ENCODE peak calls at places on chromosomes 13 and 19, in five cellular contexts. A is fibroblast of lung, J is hepatocyte, N is H9, G is IMR-90. R is an unnamed sample.

GRCh38 chr19:52527954-52528326 is 472 bp downstream of the ZNF808 start:
- DNase-seq in N (peak; percentile 36), G (no peak), A (peak; percentile 2), J (peak; percentile 40), R (no peak)

GRCh38 chr19:43928820-43929219 is 6.3 kb downstream of the ZNF45 start:
- DNase-seq in A (no peak), J (no peak), G (no peak), N (no peak), R (no peak)

GRCh38 chr13:113975416-113975815 is 1.5 kb upstream of the C13orf46 start:
- DNase-seq in A (no peak), N (no peak), G (no peak), J (no peak), R (no peak)

GRCh38 chr13:94710081-94710809 is 2.1 kb downstream of the SOX21 start:
- DNase-seq in N (peak; percentile 34), A (no peak), J (no peak), G (no peak), R (no peak)

GRCh38 chr13:23898101-23898500 is 799 bp upstream of the C1QTNF9B start:
- DNase-seq in J (no peak), N (no peak), G (peak; percentile 98), A (peak; percentile 97), R (no peak)

GRCh38 chr19:38877781-38878574 is at the start of gene RINL:
- DNase-seq in N (peak; percentile 48), J (peak; percentile 56), A (no peak), G (no peak), R (peak; percentile 11)

GRCh38 chr13:108929532-108929931 is 300.1 kb downstream of the MYO16 start:
- DNase-seq in G (no peak), A (peak; percentile 44), N (no peak), J (no peak), R (no peak)

GRCh38 chr19:35195822-35196221 is 32.7 kb downstream of the FAM187B start:
- DNase-seq in G (no peak), A (no peak), N (no peak), J (peak; percentile 32), R (no peak)

GRCh38 chr13:21138561-21138960 is 37.8 kb downstream of the SKA3 start:
- DNase-seq in A (no peak), J (no peak), G (no peak), N (no peak), R (no peak)

GRCh38 chr13:40537146-40537895 is 129.1 kb downstream of the FOXO1 start:
- DNase-seq in A (no peak), G (no peak), J (no peak), N (no peak), R (no peak)

GRCh38 chr13:62320129-62320724 is 904.6 kb upstream of the PCDH20 start:
- DNase-seq in J (peak; percentile 48), N (no peak), A (peak; percentile 85), G (peak; percentile 75), R (no peak)

GRCh38 chr19:47141695-47142094 is 11.1 kb downstream of the SAE1 start:
- DNase-seq in A (no peak), G (no peak), J (no peak), N (no peak), R (no peak)

GRCh38 chr13:46386426-46386995 is 541 bp downstream of the RUBCNL start:
- DNase-seq in G (no peak), N (no peak), J (no peak), A (peak; percentile 24), R (no peak)

GRCh38 chr13:45807520-45808099 is 43.9 kb downstream of the SIAH3 start:
- DNase-seq in G (peak; percentile 17), J (peak; percentile 56), A (peak; percentile 62), N (peak; percentile 55), R (peak; percentile 56)

GRCh38 chr13:46480131-46480530 is 72.8 kb upstream of the LRCH1 start:
- DNase-seq in A (no peak), N (no peak), G (no peak), J (no peak), R (no peak)

GRCh38 chr13:73480784-73481183 is 422.0 kb downstream of the KLF5 start:
- DNase-seq in A (no peak), N (no peak), J (no peak), G (no peak), R (no peak)

GRCh38 chr19:45560686-45561085 is 23.9 kb downstream of the OPA3 start:
- DNase-seq in G (no peak), A (no peak), N (no peak), J (no peak), R (no peak)

GRCh38 chr13:41708648-41709175 is 251.4 kb downstream of the RGCC start:
- DNase-seq in N (no peak), J (no peak), A (no peak), G (no peak), R (no peak)

GRCh38 chr19:45952691-45953505 is 20.8 kb downstream of the NOVA2 start:
- DNase-seq in J (peak; percentile 85), G (peak; percentile 42), N (peak; percentile 96), A (peak; percentile 51), R (no peak)

GRCh38 chr13:85166891-85167290 is 632.3 kb downstream of the SLITRK6 start:
- DNase-seq in N (no peak), G (no peak), J (no peak), A (peak; percentile 55), R (no peak)

GRCh38 chr19:39398297-39398864 is 7.2 kb downstream of the MED29 start:
- DNase-seq in G (peak; percentile 84), A (peak; percentile 95), J (peak; percentile 82), N (no peak), R (peak; percentile 78)

GRCh38 chr19:46716672-46717033 is 261 bp downstream of the PRKD2 start:
- DNase-seq in G (no peak), J (no peak), N (no peak), A (no peak), R (no peak)

GRCh38 chr13:111219306-111219705 is 101.1 kb upstream of the TEX29 start:
- DNase-seq in J (no peak), A (peak; percentile 91), N (no peak), G (peak; percentile 88), R (no peak)

GRCh38 chr13:50670847-50671542 is 172.5 kb downstream of the DLEU7 start:
- DNase-seq in G (no peak), J (no peak), N (no peak), A (peak; percentile 15), R (no peak)

GRCh38 chr13:41780736-41781708 is 179.9 kb downstream of the VWA8 start:
- DNase-seq in N (no peak), A (peak; percentile 74), G (peak; percentile 80), J (no peak), R (peak; percentile 29)

GRCh38 chr19:38204096-38204495 is 19.9 kb downstream of the DPF1 start:
- DNase-seq in J (no peak), A (no peak), N (no peak), G (no peak), R (no peak)

DNA sequence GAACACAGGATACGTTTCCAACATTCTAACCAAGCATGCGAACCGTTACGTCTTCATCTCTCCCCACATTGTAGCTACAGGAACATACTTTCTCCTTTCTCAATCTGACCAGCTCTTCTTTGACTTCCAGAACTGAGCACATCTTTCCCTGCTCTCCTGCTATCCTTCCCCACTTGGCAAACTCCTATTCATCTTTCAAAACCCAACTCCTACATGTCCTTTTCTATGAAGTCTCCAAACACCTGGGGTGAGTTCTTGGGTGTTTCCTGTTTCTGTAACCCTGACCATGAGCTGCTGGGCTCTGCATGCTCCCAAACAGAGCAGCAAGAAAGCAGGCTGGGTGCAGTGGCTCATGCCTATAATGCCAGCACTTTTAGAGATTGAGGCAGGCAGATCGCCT is 6.6 kb downstream of the ACER1 start:
- DNase-seq in N (no peak), A (no peak), G (no peak), J (no peak), R (no peak)
- H2AFZ ChIP-seq in N (no peak overlapping the region), A (no peak overlapping the region), G (no peak overlapping the region), J (no peak overlapping the region), R (no peak overlapping the region)

DNA sequence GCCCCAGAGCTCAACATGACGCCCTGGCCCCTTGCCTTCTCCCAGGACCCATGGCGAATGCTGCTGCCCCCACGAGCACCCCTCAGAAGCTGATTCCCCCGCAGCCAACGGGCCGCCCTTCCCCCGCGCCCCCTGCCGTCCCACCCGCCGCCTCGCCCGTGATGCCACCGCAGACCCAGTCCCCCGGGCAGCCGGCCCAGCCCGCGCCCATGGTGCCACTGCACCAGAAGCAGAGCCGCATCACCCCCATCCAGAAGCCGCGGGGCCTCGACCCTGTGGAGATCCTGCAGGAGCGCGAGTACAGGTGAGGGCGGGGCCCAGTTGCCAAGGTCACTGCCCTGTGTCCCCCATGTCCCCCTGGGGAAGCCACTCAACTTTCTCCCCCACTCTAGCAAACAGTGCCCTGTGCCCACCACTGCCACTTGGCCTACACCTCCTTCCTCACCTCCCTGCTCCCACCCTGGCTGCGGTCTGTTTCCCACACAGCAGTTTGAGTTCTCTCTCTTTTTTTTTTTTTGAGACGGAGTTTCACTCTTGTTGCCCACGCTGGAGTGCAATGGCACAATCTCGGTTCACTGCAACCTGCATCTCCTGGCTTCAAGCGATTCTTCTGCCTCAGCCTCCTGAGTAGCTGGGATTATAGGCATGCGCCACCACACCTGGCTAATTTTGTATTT is 26.9 kb downstream of the SMARCA4 start:
- DNase-seq in G (no peak), J (no peak), A (no peak), N (no peak), R (no peak)
- TF ChIP-seq CTCF in G (no peak), J (no peak), A (no peak), N (no peak), R (no peak)

GRCh38 chr19:7833225-7834156 is 3.5 kb downstream of the EVI5L start:
- DNase-seq in N (no peak), G (peak; percentile 33), A (peak; percentile 61), J (no peak), R (peak; percentile 89)
- H2AFZ ChIP-seq in N (no peak overlapping the region), G (peak overlapping the region; percentile 21), A (no peak overlapping the region), J (no peak overlapping the region), R (no peak overlapping the region)

GRCh38 chr13:66994498-66995365 is 235.4 kb downstream of the PCDH9 start:
- DNase-seq in J (no peak), G (no peak), N (no peak), A (no peak), R (no peak)

GRCh38 chr13:66992183-66992582 is 238.0 kb downstream of the PCDH9 start:
- DNase-seq in G (peak; percentile 73), N (no peak), A (peak; percentile 88), J (no peak), R (no peak)

GRCh38 chr13:66992683-66993082 is 237.5 kb downstream of the PCDH9 start:
- DNase-seq in N (no peak), J (no peak), A (peak; percentile 31), G (no peak), R (no peak)

GRCh38 chr13:66995366-66995663 is 234.8 kb downstream of the PCDH9 start:
- DNase-seq in A (no peak), G (no peak), N (no peak), J (no peak), R (no peak)

DNA sequence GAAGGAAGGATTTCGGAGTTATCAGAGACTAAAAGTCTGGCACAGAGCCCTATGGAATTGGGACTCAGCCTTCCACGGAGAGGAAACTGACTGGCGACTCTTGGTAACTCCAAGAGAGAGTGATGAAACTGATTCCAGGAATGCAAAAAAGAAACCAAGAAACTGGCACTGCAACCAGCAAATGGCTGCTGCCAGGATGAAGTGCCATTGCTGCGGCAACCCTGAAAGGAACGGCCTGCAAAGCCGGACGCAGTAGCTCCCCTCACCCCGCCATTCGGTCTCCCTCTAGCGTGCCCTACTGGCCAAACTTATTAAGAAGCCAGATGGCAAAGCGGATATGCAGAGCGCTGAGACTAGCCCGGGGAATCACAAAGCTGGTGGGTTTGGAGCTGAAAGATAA is 236.0 kb downstream of the PCDH9 start:
- DNase-seq in G (peak; percentile 52), J (peak; percentile 84), A (peak; percentile 80), N (peak; percentile 85), R (no peak)
- TF ChIP-seq CTCF in G (peak; percentile 68), J (peak; percentile 60), A (peak; percentile 45), N (peak; percentile 85), R (no peak)

R was measured in PC-9.